ENCODE peak calls at places on chromosomes 11 and 22, in five cellular contexts. A is HepG2, G is HCT116, N is K562, I is GM12878. D is an unnamed sample.

GRCh38 chr11:83933008-83933407 is 646.8 kb upstream of the CCDC90B start:
- DNase-seq in A (no peak), G (no peak), N (no peak), I (no peak), D (no peak)

GRCh38 chr11:67163006-67163405 is 43.9 kb downstream of the KDM2A start:
- DNase-seq in A (no peak), G (no peak), N (no peak), I (no peak), D (no peak)

GRCh38 chr22:38034278-38034882 is 22.8 kb upstream of the PICK1 start:
- DNase-seq in A (peak), G (peak), N (peak), I (peak), D (peak)

GRCh38 chr22:31944700-31945477 is 554 bp downstream of the YWHAH start:
- DNase-seq in A (no peak), G (no peak), N (peak), I (no peak), D (peak)

GRCh38 chr11:20559523-20560300 is 39.7 kb upstream of the SLC6A5 start:
- DNase-seq in A (no peak), G (no peak), N (no peak), I (no peak), D (no peak)

GRCh38 chr11:120523196-120523595 is 11.6 kb downstream of the GRIK4 start:
- DNase-seq in A (no peak), G (no peak), N (no peak), I (no peak), D (no peak)

GRCh38 chr11:101211407-101211975 is 81.9 kb upstream of the PGR start:
- DNase-seq in A (no peak), G (no peak), N (no peak), I (no peak), D (no peak)

GRCh38 chr11:112958670-112959069 is 2.5 kb upstream of the NCAM1 start:
- DNase-seq in A (no peak), G (no peak), N (no peak), I (no peak), D (no peak)

GRCh38 chr11:10450451-10451398 is 4.3 kb upstream of the AMPD3 start:
- DNase-seq in A (peak), G (peak), N (no peak), I (no peak), D (peak)

GRCh38 chr11:65780770-65781151 is at the start of gene AP5B1:
- DNase-seq in A (peak), G (no peak), N (peak), I (no peak), D (peak)

GRCh38 chr11:113104390-113105251 is 143.4 kb downstream of the NCAM1 start:
- DNase-seq in A (no peak), G (no peak), N (no peak), I (no peak), D (no peak)

GRCh38 chr11:2138075-2138435 is 1.1 kb downstream of the IGF2 start:
- DNase-seq in A (no peak), G (no peak), N (no peak), I (no peak), D (no peak)

GRCh38 chr11:57482782-57483569 is 22.6 kb downstream of the RTN4RL2 start:
- DNase-seq in A (no peak), G (no peak), N (no peak), I (no peak), D (no peak)

GRCh38 chr11:68012044-68012842 is 2.1 kb downstream of the ALDH3B1 start:
- DNase-seq in A (no peak), G (no peak), N (no peak), I (no peak), D (no peak)

GRCh38 chr11:1817000-1817399 is 17.8 kb upstream of the SYT8 start:
- DNase-seq in A (no peak), G (no peak), N (no peak), I (no peak), D (no peak)

GRCh38 chr11:10657308-10658271 is 36.0 kb downstream of the IRAG1 start:
- DNase-seq in A (no peak), G (no peak), N (peak), I (peak), D (no peak)

GRCh38 chr11:10480760-10481159 is 25.7 kb downstream of the AMPD3 start:
- DNase-seq in A (no peak), G (no peak), N (no peak), I (no peak), D (no peak)

GRCh38 chr22:43277987-43278601 is 65.1 kb downstream of the SCUBE1 start:
- DNase-seq in A (no peak), G (no peak), N (no peak), I (no peak), D (no peak)

GRCh38 chr11:11669447-11669846 is 47.6 kb upstream of the GALNT18 start:
- DNase-seq in A (no peak), G (no peak), N (no peak), I (no peak), D (no peak)

GRCh38 chr11:61966673-61967176 is 709 bp downstream of the FTH1 start:
- DNase-seq in A (no peak), G (no peak), N (peak), I (no peak), D (no peak)

GRCh38 chr11:111730871-111731591 is 35.2 kb downstream of the PPP2R1B start:
- DNase-seq in A (no peak), G (no peak), N (no peak), I (no peak), D (no peak)

GRCh38 chr11:35138949-35139881 is at the start of gene CD44:
- DNase-seq in A (no peak), G (peak), N (peak), I (no peak), D (peak)

GRCh38 chr11:19076744-19077589 is 16.4 kb upstream of the MRGPRX2 start:
- DNase-seq in A (peak), G (peak), N (peak), I (no peak), D (no peak)

GRCh38 chr11:108062336-108062735 is 53.6 kb downstream of the CUL5 start:
- DNase-seq in A (no peak), G (no peak), N (no peak), I (no peak), D (no peak)

GRCh38 chr11:12174145-12175143 is 64.1 kb downstream of the MICAL2 start:
- DNase-seq in A (no peak), G (no peak), N (no peak), I (peak), D (no peak)

GRCh38 chr11:112625816-112626215 is 335.4 kb upstream of the NCAM1 start:
- DNase-seq in A (no peak), G (no peak), N (no peak), I (no peak), D (no peak)

GRCh38 chr22:25492950-25493790 is 71.3 kb upstream of the GRK3 start:
- DNase-seq in A (no peak), G (no peak), N (no peak), I (no peak), D (no peak)

GRCh38 chr11:74611369-74611861 is 19.0 kb downstream of the POLD3 start:
- DNase-seq in A (peak), G (peak), N (peak), I (no peak), D (no peak)

GRCh38 chr11:61659413-61660196 is 20.6 kb upstream of the DAGLA start:
- DNase-seq in A (no peak), G (no peak), N (no peak), I (no peak), D (no peak)

GRCh38 chr11:121127809-121128208 is 26.8 kb downstream of the TECTA start:
- DNase-seq in A (no peak), G (no peak), N (no peak), I (no peak), D (no peak)

GRCh38 chr11:64755681-64756361 is 4.0 kb downstream of the PYGM start:
- DNase-seq in A (no peak), G (no peak), N (no peak), I (no peak), D (no peak)

GRCh38 chr11:18203723-18204122 is 31.1 kb downstream of the MRGPRX4 start:
- DNase-seq in A (peak), G (peak), N (peak), I (no peak), D (peak)

GRCh38 chr11:126163074-126163700 is 48.3 kb downstream of the RPUSD4 start:
- DNase-seq in A (peak), G (no peak), N (no peak), I (no peak), D (no peak)

GRCh38 chr11:94515398-94515797 is 3.1 kb downstream of the C11orf97 start:
- DNase-seq in A (no peak), G (no peak), N (no peak), I (no peak), D (no peak)

GRCh38 chr11:94516725-94517124 is 4.5 kb downstream of the C11orf97 start:
- DNase-seq in A (peak), G (no peak), N (no peak), I (no peak), D (no peak)

GRCh38 chr11:94507485-94507884 is 4.8 kb upstream of the C11orf97 start:
- DNase-seq in A (no peak), G (no peak), N (no peak), I (no peak), D (no peak)

GRCh38 chr11:94513091-94513490 is 830 bp downstream of the C11orf97 start:
- DNase-seq in A (peak), G (no peak), N (no peak), I (no peak), D (no peak)

DNA sequence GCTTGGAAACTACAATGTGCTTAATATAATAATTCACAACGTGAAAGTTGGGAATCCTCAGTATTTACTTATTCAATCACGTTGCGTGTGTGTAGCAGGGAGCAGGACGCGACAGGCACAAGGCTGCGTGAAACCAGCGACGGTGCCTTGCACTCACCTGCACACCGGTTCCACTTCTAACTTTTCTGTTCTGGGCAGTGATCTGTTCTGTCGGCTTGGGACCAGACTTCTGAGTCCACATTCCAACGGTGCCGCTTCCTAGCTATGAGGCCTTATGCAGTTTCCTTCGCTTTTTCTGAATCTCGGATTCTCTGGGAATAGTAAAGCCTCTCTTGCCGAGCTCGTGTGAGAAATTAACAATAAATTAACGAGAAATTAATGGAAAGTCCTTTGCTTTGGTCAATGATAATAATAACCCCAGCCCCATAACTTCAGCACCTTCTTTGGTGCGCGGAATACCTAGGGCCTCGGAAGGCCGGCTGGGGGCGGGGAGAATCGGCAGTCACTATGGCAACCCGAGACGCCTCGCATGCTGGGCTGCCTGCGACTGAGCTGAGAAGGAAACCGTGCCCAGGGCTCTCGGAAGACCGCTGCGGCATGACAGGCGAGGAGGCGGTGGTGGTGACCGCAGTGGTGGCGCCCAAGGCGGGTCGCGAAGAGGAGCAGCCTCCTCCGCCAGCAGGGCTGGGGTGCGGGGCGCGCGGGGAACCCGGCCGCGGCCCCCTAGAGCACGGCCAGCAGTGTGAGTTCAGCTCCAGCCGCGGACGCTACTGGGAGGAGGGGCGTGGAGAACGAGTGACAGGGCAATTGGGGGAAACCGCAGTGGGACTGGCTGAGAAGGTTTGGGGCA is at the start of gene C11orf97:
- DNase-seq in A (peak), G (no peak), N (peak), I (no peak), D (peak)
- TF ChIP-seq EZH2 in A (no peak), G (no peak), N (no peak), I (no peak), D (no peak)

GRCh38 chr11:130781906-130782305 is 134.4 kb downstream of the SNX19 start:
- DNase-seq in A (no peak), G (no peak), N (no peak), I (no peak), D (peak)
- TF ChIP-seq RAD21 in A (no peak), G (no peak), N (no peak), I (no peak), D (no peak)

GRCh38 chr22:49850021-49850911 is 3.4 kb upstream of the ZBED4 start:
- DNase-seq in A (no peak), G (no peak), N (no peak), I (no peak), D (no peak)

GRCh38 chr22:49847751-49848689 is 5.6 kb upstream of the ZBED4 start:
- DNase-seq in A (no peak), G (no peak), N (no peak), I (no peak), D (no peak)

GRCh38 chr22:49850959-49851815 is 2.5 kb upstream of the ZBED4 start:
- DNase-seq in A (no peak), G (no peak), N (no peak), I (no peak), D (no peak)

GRCh38 chr22:49849161-49850020 is 4.3 kb upstream of the ZBED4 start:
- DNase-seq in A (no peak), G (no peak), N (no peak), I (no peak), D (no peak)

DNA sequence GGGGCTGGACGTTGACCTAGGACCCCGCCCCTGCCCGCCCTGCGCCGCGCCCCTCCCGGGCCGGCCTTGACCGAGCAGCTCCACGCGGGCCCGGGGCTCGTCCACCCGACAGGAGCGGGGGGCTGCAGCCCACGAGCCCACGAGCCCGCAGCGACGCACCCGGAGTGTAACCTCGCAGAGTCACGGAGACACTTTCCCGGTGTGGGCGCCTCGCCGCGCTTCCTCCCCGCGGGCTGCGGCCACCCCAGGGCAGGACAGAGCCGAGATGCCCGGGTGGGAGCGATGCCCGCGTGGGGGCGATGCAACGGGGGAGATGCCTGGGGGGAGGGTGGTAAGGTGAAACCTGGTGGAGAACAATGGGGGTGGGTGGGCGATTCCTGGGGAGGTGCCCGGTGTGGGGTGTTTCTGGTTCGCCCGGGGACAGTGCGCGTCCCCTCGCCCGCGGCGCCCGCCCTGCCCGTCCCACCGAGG is 4.9 kb upstream of the ZBED4 start:
- DNase-seq in A (no peak), G (no peak), N (no peak), I (no peak), D (no peak)
- TF ChIP-seq EZH2 in A (no peak), G (no peak), N (no peak), I (no peak), D (peak)

GRCh38 chr11:13778345-13778744 is 109.9 kb downstream of the FAR1 start:
- DNase-seq in A (no peak), G (no peak), N (no peak), I (no peak), D (no peak)

GRCh38 chr11:13772223-13773046 is 104.0 kb downstream of the FAR1 start:
- DNase-seq in A (peak), G (peak), N (peak), I (peak), D (peak)

GRCh38 chr11:13777341-13777985 is 109.0 kb downstream of the FAR1 start:
- DNase-seq in A (no peak), G (no peak), N (no peak), I (no peak), D (peak)

GRCh38 chr11:13775471-13775870 is 107.0 kb downstream of the FAR1 start:
- DNase-seq in A (no peak), G (no peak), N (no peak), I (no peak), D (no peak)

GRCh38 chr11:13776134-13776815 is 107.8 kb downstream of the FAR1 start:
- DNase-seq in A (no peak), G (peak), N (peak), I (no peak), D (no peak)
- TF ChIP-seq RAD21 in A (no peak), G (peak), N (peak), I (peak), D (peak)

DNA sequence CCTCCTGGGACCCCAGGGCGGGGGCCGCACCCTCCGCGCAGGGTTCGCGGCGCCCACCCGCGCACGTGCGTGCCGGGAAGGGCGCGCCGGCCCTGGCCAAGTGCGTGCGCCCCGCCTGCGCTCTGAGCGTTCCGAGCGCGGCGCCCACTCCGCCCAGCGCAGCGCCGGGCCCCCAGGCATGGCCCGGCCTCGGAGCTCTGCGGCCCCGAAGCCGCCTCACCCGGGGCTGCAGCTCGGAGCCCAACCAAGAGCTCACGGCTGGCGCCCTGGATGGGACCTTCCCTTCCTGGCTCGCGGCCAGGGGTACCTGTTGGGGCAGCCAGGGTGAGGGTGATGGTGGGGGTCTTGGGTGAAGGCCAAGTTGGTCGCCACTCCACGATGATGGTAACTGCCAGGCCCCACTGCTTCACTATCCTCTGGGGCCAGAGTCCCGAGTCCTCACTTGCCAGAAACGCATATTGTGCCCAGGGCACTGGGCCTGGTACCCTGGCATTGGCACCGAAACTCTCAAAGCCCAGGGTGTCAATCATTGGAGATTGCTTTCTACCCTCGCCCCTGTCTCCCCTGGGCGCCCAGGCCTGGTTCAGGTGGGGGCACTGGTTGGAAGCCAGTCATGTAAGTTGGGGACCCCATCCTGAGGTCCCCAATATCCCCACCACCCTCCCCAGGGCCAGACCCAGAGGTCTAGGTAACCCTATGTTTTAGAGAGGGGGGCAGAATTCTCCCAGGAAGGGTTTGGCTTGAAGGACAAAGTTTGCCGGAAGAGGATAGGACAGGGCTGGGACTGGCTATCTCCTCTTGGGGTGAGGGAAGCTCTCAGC is 889 bp downstream of the ANO1 start:
- DNase-seq in A (no peak), G (no peak), N (no peak), I (no peak), D (peak)
- TF ChIP-seq EZH2 in A (no peak), G (no peak), N (no peak), I (no peak), D (peak)

DNA sequence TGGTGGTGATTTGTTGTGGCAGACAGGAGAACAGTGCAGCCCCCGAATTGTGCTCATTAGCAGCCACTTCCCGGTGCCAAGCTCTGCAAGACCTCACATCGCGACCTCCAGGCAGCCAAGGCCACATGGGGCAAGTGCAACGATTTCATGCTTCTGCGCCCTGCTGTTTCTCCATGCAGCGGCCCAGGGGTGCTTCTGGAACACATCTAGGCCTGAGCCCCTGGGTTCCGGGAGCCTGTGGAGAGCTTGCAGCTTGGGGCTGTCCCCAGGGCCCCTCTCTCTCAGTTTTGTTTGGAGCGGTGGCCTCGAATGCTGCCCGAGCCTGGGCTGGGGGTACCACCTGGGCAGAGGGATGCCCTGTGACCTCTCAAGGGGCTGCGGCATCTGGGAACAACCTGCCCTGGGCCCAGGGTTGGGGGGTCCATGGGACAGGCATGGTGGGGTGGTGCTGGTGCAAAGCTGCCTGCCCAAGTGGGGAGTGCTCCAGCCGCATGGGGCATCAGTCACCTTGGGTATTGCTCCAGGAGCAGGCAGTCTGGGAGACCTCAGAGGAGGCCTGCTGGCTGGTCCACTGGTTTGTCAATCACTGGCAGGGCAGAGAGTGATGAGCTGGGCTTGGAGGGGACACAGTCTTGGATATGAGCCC is 51.8 kb downstream of the TPCN2 start:
- DNase-seq in A (no peak), G (no peak), N (no peak), I (no peak), D (no peak)
- TF ChIP-seq RAD21 in A (no peak), G (no peak), N (no peak), I (no peak), D (no peak)

DNA sequence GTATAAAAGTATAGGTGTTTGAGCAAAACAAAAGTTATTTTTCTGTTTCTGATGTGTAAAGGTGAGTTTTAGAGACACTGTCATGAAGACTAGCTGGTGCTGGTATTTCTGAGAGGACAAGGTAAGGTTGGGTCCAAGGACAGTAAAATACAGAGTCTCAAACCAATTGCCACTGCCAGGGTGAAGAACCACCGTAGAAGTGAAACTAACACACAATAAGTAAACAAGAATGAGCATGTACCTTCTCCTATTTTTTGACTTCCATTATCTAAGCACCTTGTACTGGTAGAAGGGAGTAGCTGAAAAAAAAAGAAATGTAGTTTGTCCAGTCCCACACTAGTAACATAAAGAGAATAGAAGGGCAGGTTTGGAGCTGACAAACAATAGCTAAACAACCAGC is 117.3 kb downstream of the TTC28 start:
- DNase-seq in A (no peak), G (no peak), N (no peak), I (no peak), D (no peak)
- TF ChIP-seq EZH2 in A (no peak), G (no peak), N (no peak), I (no peak), D (no peak)